ENCODE peak calls at places on chromosomes 13 and 19, in seven cellular contexts. L is SK-N-SH, R is A549, K is HCT116, C is K562, Y is GM23338, Q is HepG2. X is an unnamed sample.

GRCh38 chr13:113740286-113740556 is 18.8 kb upstream of the TMEM255B start:
- DNase-seq in L (no peak), R (no peak), K (no peak), C (no peak), Y (no peak), Q (no peak), X (no peak)

GRCh38 chr13:28564030-28564429 is 69.1 kb upstream of the FLT1 start:
- DNase-seq in L (no peak), R (no peak), K (no peak), C (no peak), Y (no peak), Q (no peak), X (no peak)

GRCh38 chr19:1066251-1066747 is 668 bp upstream of the ARHGAP45 start:
- DNase-seq in L (peak; percentile 67), R (no peak), K (no peak), C (peak; percentile 54), Y (peak; percentile 62), Q (peak; percentile 61), X (no peak)

GRCh38 chr13:95704510-95704909 is 27.6 kb downstream of the DNAJC3 start:
- DNase-seq in L (peak; percentile 42), R (peak; percentile 22), K (no peak), C (peak; percentile 17), Y (peak; percentile 57), Q (no peak), X (no peak)

GRCh38 chr13:44759723-44760360 is 183.7 kb upstream of the TSC22D1 start:
- DNase-seq in L (no peak), R (no peak), K (no peak), C (no peak), Y (no peak), Q (peak; percentile 21), X (no peak)

GRCh38 chr19:35558400-35559280 is 4.8 kb downstream of the ATP4A start:
- DNase-seq in L (no peak), R (no peak), K (no peak), C (no peak), Y (no peak), Q (no peak), X (no peak)

GRCh38 chr13:23966691-23967615 is 69.7 kb upstream of the C1QTNF9B start:
- DNase-seq in L (no peak), R (no peak), K (no peak), C (no peak), Y (no peak), Q (no peak), X (no peak)

GRCh38 chr19:17604372-17605025 is 49.0 kb downstream of the COLGALT1 start:
- DNase-seq in L (no peak), R (no peak), K (no peak), C (no peak), Y (no peak), Q (no peak), X (no peak)

GRCh38 chr19:45884682-45885555 is 1.0 kb downstream of the IRF2BP1 start:
- DNase-seq in L (peak; percentile 82), R (no peak), K (no peak), C (peak; percentile 69), Y (peak; percentile 56), Q (no peak), X (no peak)

GRCh38 chr13:45367995-45368394 is 27.0 kb upstream of the TPT1 start:
- DNase-seq in L (no peak), R (no peak), K (no peak), C (no peak), Y (no peak), Q (no peak), X (no peak)

GRCh38 chr19:18650048-18650435 is 13.2 kb downstream of the KLHL26 start:
- DNase-seq in L (no peak), R (no peak), K (no peak), C (no peak), Y (no peak), Q (no peak), X (no peak)

GRCh38 chr13:113932060-113932459 is 41.8 kb downstream of the C13orf46 start:
- DNase-seq in L (no peak), R (no peak), K (no peak), C (no peak), Y (no peak), Q (no peak), X (no peak)

GRCh38 chr13:83955011-83955410 is 72.7 kb upstream of the SLITRK1 start:
- DNase-seq in L (no peak), R (no peak), K (no peak), C (no peak), Y (no peak), Q (no peak), X (no peak)

GRCh38 chr13:67285611-67286010 is 55.5 kb upstream of the PCDH9 start:
- DNase-seq in L (no peak), R (no peak), K (no peak), C (no peak), Y (no peak), Q (no peak), X (no peak)

GRCh38 chr13:91273675-91274074 is 73.8 kb upstream of the MIR17HG start:
- DNase-seq in L (no peak), R (no peak), K (no peak), C (no peak), Y (no peak), Q (no peak), X (no peak)

GRCh38 chr13:46334423-46334822 is 52.6 kb downstream of the RUBCNL start:
- DNase-seq in L (no peak), R (no peak), K (no peak), C (no peak), Y (no peak), Q (no peak), X (no peak)

GRCh38 chr13:69793803-69794453 is 313.7 kb upstream of the ATXN8OS start:
- DNase-seq in L (peak; percentile 44), R (no peak), K (no peak), C (no peak), Y (peak; percentile 44), Q (no peak), X (no peak)
- H3K4me3 ChIP-seq in L (no peak overlapping the region), R (no peak overlapping the region), K (no peak overlapping the region), C (no peak overlapping the region), Y (no peak overlapping the region), Q (no peak overlapping the region), X (no peak overlapping the region)

GRCh38 chr13:20137875-20138274 is 23.0 kb downstream of the GJA3 start:
- DNase-seq in L (no peak), R (no peak), K (no peak), C (no peak), Y (no peak), Q (no peak), X (no peak)
- TF ChIP-seq REST in L (no peak), R (no peak), K (no peak), C (no peak), Y (no peak), Q (no peak), X (no peak)

DNA sequence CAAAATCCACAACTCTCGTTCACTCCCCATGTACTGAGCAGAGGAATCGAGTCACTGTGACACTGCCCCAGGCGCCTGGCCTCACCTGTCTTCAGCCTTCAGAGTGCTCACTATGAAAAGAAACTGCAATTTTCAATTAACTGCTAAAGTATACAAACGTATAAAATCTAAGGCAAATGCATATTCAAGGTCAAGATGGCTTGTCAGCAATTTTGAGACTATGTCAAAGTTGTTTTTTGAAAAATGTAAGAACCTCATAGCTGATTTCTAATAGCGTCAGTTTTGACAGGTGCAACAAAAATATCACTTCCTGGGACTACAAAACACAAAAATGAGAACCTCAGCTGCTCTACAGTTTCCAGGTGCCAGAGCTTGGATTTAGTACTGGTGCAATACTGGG is 31.4 kb downstream of the TUBGCP3 start:
- DNase-seq in L (no peak), R (no peak), K (no peak), C (no peak), Y (no peak), Q (no peak), X (no peak)
- H3K4me1 ChIP-seq in L (no peaks in the 10 kb centered on the region), R (no peaks in the 10 kb centered on the region), K (no peaks in the 10 kb centered on the region), C (no peaks in the 10 kb centered on the region), Y (peaks cover 13% of the 10 kb centered on the region), Q (no peaks in the 10 kb centered on the region), X (no peaks in the 10 kb centered on the region)

GRCh38 chr19:16223746-16224145 is 26.0 kb downstream of the AP1M1 start:
- DNase-seq in L (no peak), R (no peak), K (no peak), C (no peak), Y (no peak), Q (no peak), X (no peak)
- H3K4me3 ChIP-seq in L (no peak overlapping the region), R (no peak overlapping the region), K (no peak overlapping the region), C (no peak overlapping the region), Y (no peak overlapping the region), Q (no peak overlapping the region), X (no peak overlapping the region)

GRCh38 chr13:27280009-27280646 is 9.5 kb downstream of the RASL11A start:
- DNase-seq in L (no peak), R (no peak), K (no peak), C (no peak), Y (no peak), Q (no peak), X (no peak)
- TF ChIP-seq REST in L (no peak), R (no peak), K (no peak), C (no peak), Y (no peak), Q (no peak), X (no peak)

GRCh38 chr19:16342002-16342715 is 17.5 kb downstream of the KLF2 start:
- DNase-seq in L (no peak), R (no peak), K (no peak), C (no peak), Y (no peak), Q (no peak), X (no peak)

GRCh38 chr19:16340092-16340491 is 15.5 kb downstream of the KLF2 start:
- DNase-seq in L (no peak), R (peak; percentile 39), K (no peak), C (no peak), Y (no peak), Q (peak; percentile 20), X (no peak)

GRCh38 chr19:16338470-16339360 is 14.1 kb downstream of the KLF2 start:
- DNase-seq in L (no peak), R (peak; percentile 72), K (peak; percentile 56), C (no peak), Y (peak; percentile 40), Q (peak; percentile 28), X (no peak)

GRCh38 chr19:16339361-16339725 is 14.7 kb downstream of the KLF2 start:
- DNase-seq in L (no peak), R (no peak), K (no peak), C (no peak), Y (no peak), Q (no peak), X (no peak)

DNA sequence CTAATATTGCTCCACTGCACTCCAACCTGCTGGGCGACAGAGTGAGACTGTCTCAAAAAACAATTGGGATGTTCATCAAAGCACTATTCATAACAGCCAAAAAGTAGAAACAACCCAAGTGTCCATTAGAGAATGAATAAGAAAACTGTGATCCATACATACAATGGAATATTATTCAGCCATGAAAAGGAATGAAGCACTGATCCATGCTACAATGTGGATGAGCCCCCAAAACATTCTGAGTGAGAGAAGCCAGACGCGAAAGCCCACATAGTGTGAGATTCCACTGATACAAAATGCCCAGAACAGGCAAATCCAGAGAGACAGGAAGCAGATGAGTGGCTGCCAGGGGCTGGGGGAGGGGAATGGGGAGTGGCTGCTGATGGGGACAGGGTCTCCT is 16.0 kb downstream of the KLF2 start:
- DNase-seq in L (no peak), R (no peak), K (no peak), C (no peak), Y (no peak), Q (no peak), X (no peak)
- H3K4me1 ChIP-seq in L (peaks cover 22% of the 10 kb centered on the region), R (peaks cover 18% of the 10 kb centered on the region), K (peaks cover 38% of the 10 kb centered on the region), C (peaks cover 10% of the 10 kb centered on the region), Y (peaks cover 7% of the 10 kb centered on the region), Q (peaks cover 18% of the 10 kb centered on the region), X (peaks cover 16% of the 10 kb centered on the region)